ENCODE peak calls at places on chromosomes 5 and 9, in four cellular contexts. One of them, this sample, is unnamed.

GRCh38 chr5:96881511-96882115 is 5.3 kb downstream of the ERAP2 start:
- DNase-seq in HCT116: no peak
- DNase-seq in K562: no peak
- DNase-seq in H1: no peak
- DNase-seq in this sample: no peak

GRCh38 chr5:171850354-171850947 is 64.8 kb downstream of the SMIM23 start:
- DNase-seq in H1: no peak
- DNase-seq in HCT116: peak; percentile 31
- DNase-seq in K562: no peak
- DNase-seq in this sample: peak; percentile 13

GRCh38 chr9:104238668-104239067 is 144.6 kb downstream of the SMC2 start:
- DNase-seq in HCT116: no peak
- DNase-seq in H1: no peak
- DNase-seq in K562: no peak
- DNase-seq in this sample: peak; percentile 1

GRCh38 chr5:34007675-34008600 is at the start of gene AMACR:
- DNase-seq in K562: peak; percentile 95
- DNase-seq in H1: peak; percentile 87
- DNase-seq in HCT116: peak; percentile 71
- DNase-seq in this sample: peak; percentile 95

GRCh38 chr5:81105261-81105877 is 127.8 kb upstream of the CKMT2 start:
- DNase-seq in H1: no peak
- DNase-seq in HCT116: no peak
- DNase-seq in K562: no peak
- DNase-seq in this sample: no peak

GRCh38 chr5:180689071-180689694 is 39.8 kb upstream of the FLT4 start:
- DNase-seq in H1: no peak
- DNase-seq in HCT116: no peak
- DNase-seq in K562: no peak
- DNase-seq in this sample: no peak

GRCh38 chr9:104564358-104564757 is 4.6 kb upstream of the OR13C8 start:
- DNase-seq in HCT116: no peak
- DNase-seq in K562: no peak
- DNase-seq in H1: no peak
- DNase-seq in this sample: no peak

GRCh38 chr5:166102947-166103346 is 2188.5 kb upstream of the WWC1 start:
- DNase-seq in H1: no peak
- DNase-seq in HCT116: no peak
- DNase-seq in K562: no peak
- DNase-seq in this sample: no peak

GRCh38 chr9:94867842-94868312 is 141.4 kb downstream of the AOPEP start:
- DNase-seq in H1: peak; percentile 6
- DNase-seq in K562: no peak
- DNase-seq in HCT116: no peak
- DNase-seq in this sample: no peak

GRCh38 chr5:130436430-130436829 is 532.2 kb downstream of the CHSY3 start:
- DNase-seq in HCT116: no peak
- DNase-seq in H1: no peak
- DNase-seq in K562: no peak
- DNase-seq in this sample: no peak

GRCh38 chr5:149782018-149782899 is 52.1 kb downstream of the PPARGC1B start:
- DNase-seq in H1: no peak
- DNase-seq in K562: no peak
- DNase-seq in HCT116: no peak
- DNase-seq in this sample: no peak

GRCh38 chr9:38352716-38353334 is 39.7 kb upstream of the ALDH1B1 start:
- DNase-seq in H1: no peak
- DNase-seq in HCT116: no peak
- DNase-seq in K562: no peak
- DNase-seq in this sample: no peak
- TF ChIP-seq FOSL1 in H1: no peak
- TF ChIP-seq FOSL1 in HCT116: no peak
- TF ChIP-seq FOSL1 in K562: no peak
- TF ChIP-seq FOSL1 in this sample: no peak

GRCh38 chr5:82276800-82277612 is 1.1 kb downstream of the RPS23 start:
- DNase-seq in H1: no peak
- DNase-seq in K562: no peak
- DNase-seq in HCT116: no peak
- DNase-seq in this sample: no peak

GRCh38 chr5:82278711-82279370 is 687 bp upstream of the RPS23 start:
- DNase-seq in K562: no peak
- DNase-seq in H1: no peak
- DNase-seq in HCT116: no peak
- DNase-seq in this sample: no peak

GRCh38 chr5:82277987-82278710 is at the start of gene RPS23:
- DNase-seq in H1: peak; percentile 89
- DNase-seq in HCT116: peak; percentile 84
- DNase-seq in K562: peak; percentile 85
- DNase-seq in this sample: peak; percentile 86

GRCh38 chr5:82275267-82275664 is 2.9 kb downstream of the RPS23 start:
- DNase-seq in H1: no peak
- DNase-seq in HCT116: no peak
- DNase-seq in K562: no peak
- DNase-seq in this sample: no peak

GRCh38 chr5:82277613-82277986 is 554 bp downstream of the RPS23 start:
- DNase-seq in K562: no peak
- DNase-seq in HCT116: no peak
- DNase-seq in H1: no peak
- DNase-seq in this sample: no peak
- TF ChIP-seq FOSL1 in K562: no peak
- TF ChIP-seq FOSL1 in HCT116: no peak
- TF ChIP-seq FOSL1 in H1: no peak
- TF ChIP-seq FOSL1 in this sample: no peak

GRCh38 chr5:163580516-163580915 is 75.1 kb downstream of the MAT2B start:
- DNase-seq in HCT116: no peak
- DNase-seq in K562: no peak
- DNase-seq in H1: no peak
- DNase-seq in this sample: no peak
- TF ChIP-seq FOSL1 in HCT116: no peak
- TF ChIP-seq FOSL1 in K562: no peak
- TF ChIP-seq FOSL1 in H1: no peak
- TF ChIP-seq FOSL1 in this sample: no peak

GRCh38 chr9:81146684-81147337 is 542.5 kb downstream of the TLE1 start:
- DNase-seq in H1: no peak
- DNase-seq in HCT116: no peak
- DNase-seq in K562: no peak
- DNase-seq in this sample: no peak

GRCh38 chr9:81145331-81145963 is 543.9 kb downstream of the TLE1 start:
- DNase-seq in K562: no peak
- DNase-seq in HCT116: no peak
- DNase-seq in H1: no peak
- DNase-seq in this sample: no peak

GRCh38 chr9:81138173-81138572 is 551.2 kb downstream of the TLE1 start:
- DNase-seq in H1: no peak
- DNase-seq in HCT116: no peak
- DNase-seq in K562: no peak
- DNase-seq in this sample: no peak

GRCh38 chr9:81141952-81142351 is 547.4 kb downstream of the TLE1 start:
- DNase-seq in HCT116: no peak
- DNase-seq in K562: no peak
- DNase-seq in H1: no peak
- DNase-seq in this sample: no peak
- TF ChIP-seq FOSL1 in HCT116: no peak
- TF ChIP-seq FOSL1 in K562: no peak
- TF ChIP-seq FOSL1 in H1: no peak
- TF ChIP-seq FOSL1 in this sample: no peak

DNA sequence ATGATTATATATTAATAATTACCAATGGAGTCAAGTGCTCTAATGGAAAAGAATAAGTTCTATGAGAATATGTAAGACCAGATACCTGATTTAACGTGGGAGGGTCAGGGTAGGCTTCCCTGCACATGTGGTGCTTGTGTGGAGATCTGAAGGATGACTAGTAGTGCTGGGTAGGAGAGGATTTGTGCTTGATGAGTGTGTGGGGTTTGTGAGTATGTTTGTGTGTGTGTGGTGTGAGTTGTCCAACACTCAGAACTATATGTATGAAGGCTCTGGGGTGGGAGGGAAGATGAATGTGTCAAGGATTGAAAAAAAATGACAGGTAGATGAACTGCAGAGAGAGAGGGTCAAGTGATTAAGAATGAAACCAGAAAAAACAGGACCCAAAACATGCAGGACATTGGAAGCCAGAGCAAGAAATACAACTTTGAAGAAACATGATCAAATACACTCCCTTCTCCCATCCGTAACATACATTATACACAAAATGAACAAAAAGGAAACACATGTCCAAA is 154.6 kb upstream of the NR3C1 start:
- DNase-seq in K562: no peak
- DNase-seq in H1: no peak
- DNase-seq in HCT116: no peak
- DNase-seq in this sample: no peak
- TF ChIP-seq FOSL1 in K562: no peak
- TF ChIP-seq FOSL1 in H1: no peak
- TF ChIP-seq FOSL1 in HCT116: no peak
- TF ChIP-seq FOSL1 in this sample: no peak

DNA sequence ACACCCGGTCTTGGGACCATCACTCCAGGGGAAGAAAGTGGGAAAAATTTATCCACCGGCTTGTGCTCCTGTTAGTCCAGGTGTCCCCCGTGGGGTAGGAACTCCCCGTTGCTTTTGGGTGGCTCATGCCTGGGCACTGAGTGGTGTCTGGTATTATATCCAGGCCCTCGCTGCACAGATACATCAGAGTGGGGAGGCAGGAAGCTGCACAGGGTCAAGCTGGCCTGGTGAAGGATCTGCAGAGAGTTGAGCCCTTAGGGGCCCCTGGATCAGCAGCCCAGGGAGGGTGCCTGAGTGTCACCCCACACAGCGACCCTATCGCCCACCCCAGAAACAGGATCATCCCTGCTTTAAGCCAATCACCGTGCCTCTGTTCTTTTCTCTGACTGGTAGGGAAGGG is 24.4 kb upstream of the COL5A1 start:
- DNase-seq in K562: no peak
- DNase-seq in HCT116: no peak
- DNase-seq in H1: no peak
- DNase-seq in this sample: no peak
- TF ChIP-seq FOSL1 in K562: no peak
- TF ChIP-seq FOSL1 in HCT116: no peak
- TF ChIP-seq FOSL1 in H1: no peak
- TF ChIP-seq FOSL1 in this sample: no peak

GRCh38 chr5:167951121-167951520 is 340.3 kb upstream of the WWC1 start:
- DNase-seq in K562: no peak
- DNase-seq in H1: no peak
- DNase-seq in HCT116: no peak
- DNase-seq in this sample: no peak

GRCh38 chr5:167952278-167952990 is 339.0 kb upstream of the WWC1 start:
- DNase-seq in H1: no peak
- DNase-seq in K562: no peak
- DNase-seq in HCT116: no peak
- DNase-seq in this sample: no peak

GRCh38 chr5:167950126-167950721 is 341.2 kb upstream of the WWC1 start:
- DNase-seq in K562: no peak
- DNase-seq in H1: no peak
- DNase-seq in HCT116: no peak
- DNase-seq in this sample: no peak

GRCh38 chr5:167947312-167947711 is 344.1 kb upstream of the WWC1 start:
- DNase-seq in K562: no peak
- DNase-seq in HCT116: no peak
- DNase-seq in H1: no peak
- DNase-seq in this sample: no peak

GRCh38 chr5:167949435-167949834 is 342.0 kb upstream of the WWC1 start:
- DNase-seq in K562: no peak
- DNase-seq in H1: no peak
- DNase-seq in HCT116: no peak
- DNase-seq in this sample: no peak
- TF ChIP-seq FOSL1 in K562: no peak
- TF ChIP-seq FOSL1 in H1: no peak
- TF ChIP-seq FOSL1 in HCT116: no peak
- TF ChIP-seq FOSL1 in this sample: no peak

DNA sequence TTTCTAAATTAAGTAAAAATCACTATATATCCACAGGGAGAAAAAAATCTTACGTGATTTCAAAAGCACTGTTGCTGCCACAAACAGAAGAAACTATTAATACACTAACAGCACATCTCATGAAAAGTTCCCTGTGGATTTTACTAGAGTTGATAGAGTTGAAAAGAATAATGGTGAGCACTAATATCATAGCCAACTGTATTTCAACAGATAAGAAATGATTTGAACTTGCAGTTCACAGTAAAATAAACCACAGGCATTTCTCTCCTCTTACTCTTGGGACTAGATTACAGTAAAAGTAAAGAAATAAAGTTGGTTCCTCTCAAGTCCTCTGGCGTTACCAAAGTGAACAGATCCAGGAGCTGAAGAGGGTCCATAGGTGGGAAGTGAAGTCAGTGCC is 27.9 kb downstream of the AGTPBP1 start:
- DNase-seq in H1: no peak
- DNase-seq in HCT116: no peak
- DNase-seq in K562: no peak
- DNase-seq in this sample: no peak
- TF ChIP-seq FOSL1 in H1: no peak
- TF ChIP-seq FOSL1 in HCT116: no peak
- TF ChIP-seq FOSL1 in K562: no peak
- TF ChIP-seq FOSL1 in this sample: no peak

This sample was measured in HepG2.